ENCODE peak calls at places on chromosomes 1 and 21, in five cellular contexts. K is RWPE2; G is stimulated activated CD4-positive, alpha-beta T cell treated with anti-CD3 and anti-CD28 coated beads, Interleukin-15, amount 100 ng/mL, for 1 hour; F is prostate gland; U is activated gamma-delta T cell treated with Interleukin-2 at 50 U/mL for 16 hours. H is an unnamed sample.

GRCh38 chr1:226659136-226659535 is 79.9 kb downstream of the ITPKB start:
- DNase-seq in K (no peak), G (no peak), F (no peak), U (no peak), H (no peak)

GRCh38 chr1:84571150-84571535 is 3.1 kb downstream of the CTBS start:
- DNase-seq in K (no peak), G (no peak), F (no peak), U (no peak), H (no peak)

GRCh38 chr1:116999596-116999995 is 2.0 kb upstream of the CD101 start:
- DNase-seq in K (no peak), G (no peak), F (no peak), U (no peak), H (no peak)

GRCh38 chr1:104189207-104189606 is 439.5 kb downstream of the AMY1C start:
- DNase-seq in K (no peak), G (no peak), F (no peak), U (no peak), H (no peak)

GRCh38 chr21:16573581-16573980 is 843.8 kb downstream of the USP25 start:
- DNase-seq in K (no peak), G (no peak), F (no peak), U (no peak), H (no peak)

GRCh38 chr1:110616587-110616986 is 10.4 kb upstream of the KCNA2 start:
- DNase-seq in K (no peak), G (no peak), F (no peak), U (no peak), H (no peak)

GRCh38 chr1:225770586-225771248 is 6.9 kb upstream of the SRP9 start:
- DNase-seq in K (no peak), G (no peak), F (no peak), U (no peak), H (no peak)

GRCh38 chr1:59455206-59455605 is 158.3 kb downstream of the FGGY start:
- DNase-seq in K (no peak), G (no peak), F (no peak), U (no peak), H (no peak)

GRCh38 chr21:41494242-41494641 is 13.7 kb downstream of the TMPRSS2 start:
- DNase-seq in K (no peak), G (no peak), F (no peak), U (no peak), H (no peak)

GRCh38 chr1:74222701-74223100 is 12.5 kb upstream of the TNNI3K start:
- DNase-seq in K (no peak), G (no peak), F (no peak), U (no peak), H (no peak)

GRCh38 chr1:154951901-154952657 is 3.8 kb downstream of the PBXIP1 start:
- DNase-seq in K (no peak), G (peak), F (no peak), U (peak), H (no peak)

H was measured in breast epithelium.